ENCODE peak calls at places on chromosomes 6 and 20, in seven cellular contexts. W, L, M, G, F, O and P are unnamed samples.

GRCh38 chr6:119541132-119541905 is 191.8 kb upstream of the MAN1A1 start:
- DNase-seq in W (peak; percentile 100), O (no peak), F (no peak), G (no peak), L (peak; percentile 97), M (peak; percentile 100), P (peak; percentile 97)

GRCh38 chr6:170209354-170210025 is 81.4 kb downstream of the DLL1 start:
- DNase-seq in W (no peak), O (no peak), L (no peak), M (no peak), G (peak; percentile 46), F (no peak), P (no peak)

GRCh38 chr20:43558412-43559146 is at the start of gene SGK2:
- DNase-seq in W (peak; percentile 13), M (peak; percentile 43), O (peak; percentile 65), F (no peak), G (peak; percentile 91), L (peak; percentile 29), P (peak; percentile 66)

GRCh38 chr6:69867075-69867911 is 937 bp downstream of the COL19A1 start:
- DNase-seq in F (peak; percentile 63), G (peak; percentile 74), L (peak; percentile 71), M (peak; percentile 0), O (no peak), W (peak; percentile 6), P (peak; percentile 16)

GRCh38 chr6:49649982-49650381 is 13.3 kb upstream of the RHAG start:
- DNase-seq in G (no peak), F (no peak), M (no peak), O (no peak), W (no peak), L (no peak), P (no peak)

GRCh38 chr6:26198626-26199056 is 111.4 kb downstream of the HFE start:
- DNase-seq in O (no peak), M (peak; percentile 26), L (no peak), W (peak; percentile 45), F (no peak), G (no peak), P (no peak)

GRCh38 chr20:25220810-25221591 is 25.5 kb downstream of the ENTPD6 start:
- DNase-seq in L (no peak), M (no peak), O (no peak), G (no peak), W (no peak), F (no peak), P (no peak)

GRCh38 chr6:38337819-38338465 is 301.8 kb downstream of the BTBD9 start:
- DNase-seq in O (no peak), F (no peak), G (no peak), M (peak; percentile 88), L (peak; percentile 92), W (peak; percentile 88), P (peak; percentile 77)

GRCh38 chr6:11381801-11382513 is 149.5 kb upstream of the NEDD9 start:
- DNase-seq in W (no peak), L (no peak), M (no peak), F (no peak), G (no peak), O (no peak), P (no peak)

GRCh38 chr6:34295721-34296120 is 46.9 kb upstream of the SMIM29 start:
- DNase-seq in F (no peak), M (peak; percentile 69), O (no peak), L (no peak), W (no peak), G (no peak), P (peak; percentile 26)

GRCh38 chr6:158799051-158799792 is 19.9 kb downstream of the EZR start:
- DNase-seq in F (no peak), G (peak; percentile 81), O (no peak), M (peak; percentile 46), W (peak; percentile 82), L (peak; percentile 50), P (peak; percentile 59)
- TF ChIP-seq CTCF in F (no peak), G (peak; percentile 44), O (peak; percentile 35), M (no peak), W (no peak), L (no peak), P (no peak)

GRCh38 chr6:17703256-17703694 is 3.5 kb downstream of the NUP153 start:
- DNase-seq in M (peak; percentile 82), O (no peak), G (no peak), F (no peak), L (peak; percentile 70), W (peak; percentile 98), P (peak; percentile 97)
- H3K4me3 ChIP-seq in M (no peak overlapping the region), O (no peak overlapping the region), G (no peak overlapping the region), F (no peak overlapping the region), L (no peak overlapping the region), W (no peak overlapping the region), P (no peak overlapping the region)

GRCh38 chr6:157674061-157674460 is 149.0 kb upstream of the SNX9 start:
- DNase-seq in O (no peak), L (no peak), G (no peak), F (peak; percentile 54), M (no peak), W (no peak), P (no peak)
- TF ChIP-seq CTCF in O (no peak), L (no peak), G (no peak), F (no peak), M (no peak), W (no peak), P (no peak)

GRCh38 chr20:8020314-8021079 is 936 bp upstream of the TMX4 start:
- DNase-seq in L (peak; percentile 41), F (no peak), O (no peak), M (no peak), G (no peak), W (no peak), P (no peak)
- H3K4me3 ChIP-seq in L (peak overlapping the region; percentile 95), F (peak overlapping the region; percentile 70), O (no peak overlapping the region), M (no peak overlapping the region), G (no peak overlapping the region), W (no peak overlapping the region), P (no peak overlapping the region)

GRCh38 chr20:6184086-6184485 is 61.3 kb upstream of the FERMT1 start:
- DNase-seq in F (no peak), G (no peak), M (no peak), L (no peak), O (no peak), W (no peak), P (no peak)

GRCh38 chr20:6180531-6180930 is 57.7 kb upstream of the FERMT1 start:
- DNase-seq in W (no peak), F (no peak), O (no peak), M (no peak), G (no peak), L (no peak), P (no peak)

GRCh38 chr20:6173481-6173880 is 50.7 kb upstream of the FERMT1 start:
- DNase-seq in W (no peak), F (no peak), G (no peak), L (no peak), O (no peak), M (no peak), P (no peak)

DNA sequence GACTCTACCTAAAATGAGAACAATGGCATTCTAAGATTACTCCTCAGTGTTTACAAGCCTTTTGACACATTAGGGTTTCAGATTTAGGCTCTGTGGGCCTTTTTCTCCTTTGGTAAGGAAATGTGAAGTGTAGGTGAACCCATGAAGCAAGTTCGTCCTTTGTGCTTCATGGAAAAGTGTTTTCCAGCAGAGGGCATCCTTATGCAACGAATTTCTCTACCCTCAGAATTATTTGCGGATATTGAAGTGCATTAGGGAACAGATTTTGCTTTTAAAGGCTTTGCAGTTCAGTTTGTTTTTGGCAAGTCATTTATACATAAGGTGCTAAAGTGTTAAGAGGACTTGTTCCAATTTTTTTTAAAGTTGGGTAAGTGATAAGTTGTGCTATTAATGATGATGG is 55.7 kb upstream of the FERMT1 start:
- DNase-seq in W (peak; percentile 63), M (peak; percentile 51), G (no peak), O (no peak), L (peak; percentile 54), F (no peak), P (peak; percentile 69)
- TF ChIP-seq CTCF in W (peak; percentile 46), M (peak; percentile 61), G (peak; percentile 56), O (peak; percentile 73), L (peak; percentile 38), F (peak; percentile 50), P (peak; percentile 58)

DNA sequence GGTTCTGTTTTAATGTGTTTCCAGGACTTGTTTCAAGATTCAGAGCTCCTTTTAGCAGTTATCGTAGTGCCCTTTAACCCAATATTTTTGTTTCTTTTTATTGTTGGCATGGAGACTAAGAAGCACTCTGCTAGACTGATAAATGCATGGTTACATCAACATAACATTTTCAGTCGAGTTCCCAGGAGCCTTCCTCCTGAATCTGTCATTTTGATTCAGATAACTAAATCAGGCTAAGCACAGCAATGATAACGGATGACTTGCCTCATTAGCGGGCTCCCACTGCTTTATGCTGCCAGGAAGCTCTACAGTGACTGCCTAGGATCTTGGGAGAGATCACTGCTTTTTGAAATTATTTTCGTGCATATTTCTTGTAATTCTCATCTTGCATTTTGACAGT is 772.8 kb upstream of the GJE1 start:
- DNase-seq in L (no peak), F (no peak), G (no peak), W (peak; percentile 76), M (no peak), O (no peak), P (peak; percentile 83)
- H3K4me3 ChIP-seq in L (no peak overlapping the region), F (no peak overlapping the region), G (no peak overlapping the region), W (no peak overlapping the region), M (no peak overlapping the region), O (no peak overlapping the region), P (no peak overlapping the region)

GRCh38 chr6:147223751-147224150 is 19.5 kb downstream of the STXBP5 start:
- DNase-seq in O (no peak), G (no peak), W (no peak), M (no peak), F (no peak), L (no peak), P (no peak)

GRCh38 chr6:147219463-147219862 is 15.2 kb downstream of the STXBP5 start:
- DNase-seq in F (no peak), O (no peak), L (no peak), M (no peak), G (no peak), W (no peak), P (no peak)

GRCh38 chr6:147220345-147220744 is 16.1 kb downstream of the STXBP5 start:
- DNase-seq in M (no peak), G (no peak), O (no peak), F (no peak), W (no peak), L (no peak), P (no peak)

GRCh38 chr6:147221739-147222138 is 17.5 kb downstream of the STXBP5 start:
- DNase-seq in L (no peak), M (no peak), O (no peak), F (no peak), W (no peak), G (no peak), P (no peak)

DNA sequence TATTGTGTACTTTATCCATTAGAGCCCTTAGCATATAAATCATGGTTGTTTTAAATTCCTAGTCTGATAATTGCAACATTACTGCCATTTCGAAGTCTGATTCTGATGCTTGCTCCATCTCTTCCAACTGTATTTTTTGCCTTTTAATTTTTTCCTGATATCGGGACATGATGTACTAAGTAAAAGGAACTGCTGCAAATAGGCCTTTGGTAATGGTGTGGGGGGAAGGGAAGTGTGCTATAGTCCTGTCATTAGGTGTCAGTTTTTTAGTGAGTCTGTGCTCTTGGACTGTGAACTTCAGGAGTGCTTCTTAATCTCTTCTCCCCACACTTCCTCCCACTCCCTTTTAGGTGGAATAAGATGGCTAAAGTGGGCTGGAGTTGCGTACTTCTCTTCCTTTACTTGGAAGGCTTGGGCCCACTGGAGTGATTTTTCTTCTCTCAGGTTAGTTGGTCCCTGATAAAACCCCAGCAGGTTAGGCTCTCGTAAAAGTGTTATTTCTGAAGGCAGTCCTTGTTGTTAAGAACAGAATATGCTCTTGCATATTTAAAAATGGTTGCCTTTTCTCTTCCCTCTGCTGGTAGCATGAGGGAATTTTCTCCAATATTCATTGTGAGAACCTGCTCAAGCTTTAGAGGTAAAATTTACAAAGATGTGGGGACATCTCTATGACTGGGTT is 18.1 kb downstream of the STXBP5 start:
- DNase-seq in G (no peak), W (peak; percentile 51), F (no peak), M (peak; percentile 52), O (no peak), L (peak; percentile 65), P (peak; percentile 48)
- TF ChIP-seq CTCF in G (peak; percentile 37), W (peak; percentile 61), F (no peak), M (peak; percentile 52), O (peak; percentile 41), L (peak; percentile 41), P (peak; percentile 57)